ENCODE peak calls at places on chromosomes 6 and 20, in five cellular contexts. K is endothelial cell of umbilical vein, B is ascending aorta, M is cardiac muscle cell, L is heart left ventricle. N is an unnamed sample. For H3K4me1, the result is how much of the 10 kb centered on the place peaks cover.

GRCh38 chr20:8527998-8528397 is 395.9 kb downstream of the PLCB1 start:
- DNase-seq in M (peak), K (peak), L (no peak), B (no peak), N (no peak)

GRCh38 chr6:73519943-73520687 is 717 bp downstream of the EEF1A1 start:
- DNase-seq in B (peak), L (peak), M (peak), K (peak), N (peak)

GRCh38 chr6:160030103-160030502 is 61.2 kb downstream of the IGF2R start:
- DNase-seq in L (peak), M (peak), K (peak), B (no peak), N (peak)

GRCh38 chr6:42764883-42765653 is 16.8 kb upstream of the BICRAL start:
- DNase-seq in B (no peak), M (no peak), K (no peak), L (no peak), N (no peak)

GRCh38 chr20:50478162-50479036 is 31.8 kb upstream of the PTPN1 start:
- DNase-seq in B (peak), M (peak), L (peak), K (no peak), N (peak)

GRCh38 chr6:33116417-33116816 is 40.6 kb downstream of the HLA-DPB1 start:
- DNase-seq in B (no peak), K (no peak), M (no peak), L (no peak), N (no peak)

GRCh38 chr20:64053841-64054661 is 4.6 kb upstream of the SOX18 start:
- DNase-seq in B (no peak), L (peak), M (peak), K (peak), N (peak)

GRCh38 chr20:51628533-51629398 is 86.2 kb upstream of the NFATC2 start:
- DNase-seq in M (peak), L (no peak), B (no peak), K (peak), N (no peak)

GRCh38 chr6:41939848-41940758 is 1.5 kb downstream of the CCND3 start:
- DNase-seq in M (peak), L (no peak), B (no peak), K (no peak), N (no peak)

GRCh38 chr6:147961473-147962141 is 381.0 kb upstream of the SASH1 start:
- DNase-seq in M (no peak), L (no peak), K (no peak), B (no peak), N (no peak)

GRCh38 chr6:38058022-38058421 is 238.5 kb downstream of the ZFAND3 start:
- DNase-seq in B (no peak), L (no peak), M (no peak), K (no peak), N (peak)

GRCh38 chr20:53829086-53829703 is 235.6 kb upstream of the ZNF217 start:
- DNase-seq in K (peak), M (peak), L (no peak), B (no peak), N (no peak)

GRCh38 chr20:57484772-57485171 is 40.2 kb downstream of the CTCFL start:
- DNase-seq in B (no peak), L (no peak), K (no peak), M (no peak), N (peak)

GRCh38 chr20:63864545-63864977 is 509 bp upstream of the TPD52L2 start:
- DNase-seq in M (no peak), K (no peak), L (no peak), B (no peak), N (peak)

GRCh38 chr20:35291654-35292503 is at the start of gene FAM83C:
- DNase-seq in K (no peak), B (no peak), L (no peak), M (no peak), N (no peak)

GRCh38 chr20:13261460-13262301 is 40.6 kb downstream of the ISM1 start:
- DNase-seq in K (peak), M (peak), L (peak), B (no peak), N (no peak)

GRCh38 chr6:47822856-47823554 is 41.2 kb downstream of the OPN5 start:
- DNase-seq in M (no peak), L (no peak), B (no peak), K (no peak), N (no peak)

GRCh38 chr6:149033454-149034241 is 283.9 kb upstream of the TAB2 start:
- DNase-seq in B (no peak), M (no peak), K (no peak), L (no peak), N (no peak)

GRCh38 chr20:40741507-40742106 is 52.6 kb upstream of the MAFB start:
- DNase-seq in M (peak), L (peak), B (no peak), K (peak), N (peak)

GRCh38 chr6:13764996-13765395 is 49.4 kb downstream of the MCUR1 start:
- DNase-seq in K (no peak), M (no peak), B (no peak), L (no peak), N (no peak)

GRCh38 chr20:35950093-35950492 is 4.2 kb downstream of the SCAND1 start:
- DNase-seq in M (no peak), B (no peak), K (no peak), L (no peak), N (no peak)

GRCh38 chr6:165718486-165718885 is 55.4 kb upstream of the PDE10A start:
- DNase-seq in B (no peak), M (peak), L (no peak), K (peak), N (no peak)

GRCh38 chr6:140300331-140300730 is 925.9 kb upstream of the CITED2 start:
- DNase-seq in L (no peak), K (no peak), B (no peak), M (no peak), N (no peak)

DNA sequence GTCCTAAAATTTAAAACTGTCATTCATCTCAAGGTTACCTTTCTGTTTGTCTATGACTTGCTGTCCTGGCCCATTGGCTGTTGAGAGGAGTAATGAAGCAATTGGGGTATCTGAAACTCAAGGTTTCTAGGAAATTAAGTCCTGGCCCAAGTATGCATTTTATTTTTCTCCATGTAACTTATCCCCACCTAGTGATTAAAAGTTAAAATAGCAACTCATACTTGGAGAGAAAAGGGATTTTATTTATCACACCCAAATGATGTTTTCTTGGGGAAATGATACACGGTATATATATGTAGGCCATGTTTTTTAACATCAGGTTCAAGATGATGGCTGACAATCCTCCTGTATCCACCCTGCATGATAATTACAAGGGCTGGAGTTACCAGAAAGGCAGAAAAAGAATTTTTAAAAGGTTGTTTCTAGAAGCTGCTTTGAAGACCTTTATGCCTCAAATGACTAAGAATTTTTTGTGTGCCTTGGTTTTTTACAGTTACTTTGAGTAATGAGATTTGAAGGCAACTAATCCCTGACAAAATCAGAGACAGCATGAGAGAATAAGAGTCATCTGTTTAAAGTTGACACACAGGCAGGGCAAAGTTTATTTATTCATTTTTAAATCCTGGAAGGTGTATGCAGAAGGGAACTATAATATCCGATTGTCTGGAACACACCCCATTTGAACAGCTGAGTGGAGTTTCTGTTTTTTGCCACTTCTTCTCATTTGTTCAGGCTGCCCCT is 28.9 kb upstream of the C6orf58 start:
- DNase-seq in K (no peak), L (no peak), B (no peak), M (peak), N (no peak)
- TF ChIP-seq CTCF in K (no peak), L (no peak), B (no peak), M (peak), N (peak)

GRCh38 chr6:15653581-15653980 is 9.2 kb downstream of the DTNBP1 start:
- DNase-seq in K (no peak), M (no peak), B (no peak), L (no peak), N (no peak)

GRCh38 chr6:15657290-15657689 is 5.5 kb downstream of the DTNBP1 start:
- DNase-seq in B (no peak), M (no peak), L (no peak), K (no peak), N (no peak)

GRCh38 chr6:15654250-15654649 is 8.6 kb downstream of the DTNBP1 start:
- DNase-seq in L (no peak), M (no peak), K (no peak), B (no peak), N (no peak)

GRCh38 chr6:15658345-15658744 is 4.5 kb downstream of the DTNBP1 start:
- DNase-seq in L (no peak), M (no peak), K (no peak), B (no peak), N (no peak)

DNA sequence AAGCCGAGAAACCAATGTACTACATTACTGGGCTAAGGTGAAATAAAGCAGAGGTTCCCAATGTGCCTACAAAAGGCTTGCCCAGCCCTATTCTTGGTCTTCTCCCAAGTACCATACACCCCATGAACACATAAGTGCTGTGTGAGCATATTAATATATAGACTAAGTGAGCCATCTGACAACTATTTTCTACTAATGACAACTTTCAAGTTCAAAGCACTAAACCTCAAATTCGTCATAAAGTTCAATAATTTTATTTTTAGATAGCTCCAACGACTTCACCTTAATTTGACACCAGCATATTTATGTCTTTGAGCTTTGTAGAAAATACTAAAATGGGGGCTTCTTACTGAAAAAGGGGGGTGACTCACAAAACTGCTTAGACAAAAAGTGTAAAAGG is 6.7 kb downstream of the DTNBP1 start:
- DNase-seq in B (no peak), K (no peak), L (no peak), M (no peak), N (no peak)
- H3K4me1 ChIP-seq in B (under half), K (under half), L (under half), M (under half), N (under half)

GRCh38 chr6:112087136-112087908 is at the start of the genes FAM229B and TUBE1:
- DNase-seq in K (peak), M (peak), B (peak), L (peak), N (peak)
- H3K27ac ChIP-seq in K (peak), M (peak), B (peak), L (peak), N (peak)

GRCh38 chr6:158498362-158498761 is 61.5 kb upstream of the TMEM181 start:
- DNase-seq in M (no peak), L (no peak), B (no peak), K (no peak), N (no peak)

GRCh38 chr6:158500016-158500735 is 59.7 kb upstream of the TMEM181 start:
- DNase-seq in L (no peak), K (no peak), M (no peak), B (no peak), N (no peak)

GRCh38 chr6:158499601-158500000 is 60.3 kb upstream of the TMEM181 start:
- DNase-seq in L (no peak), B (no peak), K (no peak), M (no peak), N (no peak)

GRCh38 chr6:158497620-158498019 is 62.3 kb upstream of the TMEM181 start:
- DNase-seq in B (no peak), L (no peak), M (no peak), K (no peak), N (no peak)

GRCh38 chr6:158496700-158497099 is 63.2 kb upstream of the TMEM181 start:
- DNase-seq in B (no peak), M (no peak), K (no peak), L (no peak), N (no peak)
- TF ChIP-seq CTCF in B (no peak), M (no peak), K (no peak), L (no peak), N (peak)

DNA sequence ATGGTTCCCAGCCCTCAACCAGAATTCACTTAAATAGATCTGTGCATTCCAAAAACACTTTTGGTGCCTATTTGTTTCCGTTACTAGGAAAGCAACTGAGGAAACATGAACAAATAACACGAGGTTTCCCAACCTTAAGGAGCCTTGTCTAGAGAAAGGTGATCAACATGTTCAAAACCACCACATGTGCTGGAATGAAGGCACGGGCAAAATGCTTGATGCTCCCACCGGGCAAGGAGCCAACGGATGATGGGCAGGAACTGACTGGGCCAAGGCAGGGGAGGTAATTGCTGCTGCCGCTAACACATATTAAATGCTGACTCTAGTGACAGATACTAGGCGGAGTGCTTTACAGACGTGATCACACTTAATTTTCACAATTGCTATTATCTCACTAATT is 2.5 kb downstream of the MYLK4 start:
- DNase-seq in M (no peak), B (no peak), L (no peak), K (no peak), N (no peak)
- H3K4me1 ChIP-seq in M (under half), B (under half), L (under half), K (under half), N (under half)

GRCh38 chr6:25889877-25890853 is 16.1 kb upstream of the SLC17A3 start:
- DNase-seq in L (no peak), M (peak), K (peak), B (no peak), N (no peak)

GRCh38 chr6:25895773-25896172 is 21.7 kb upstream of the SLC17A3 start:
- DNase-seq in L (no peak), B (no peak), K (no peak), M (no peak), N (no peak)

GRCh38 chr6:25893778-25894177 is 19.7 kb upstream of the SLC17A3 start:
- DNase-seq in M (no peak), B (no peak), L (no peak), K (no peak), N (no peak)

GRCh38 chr6:25896252-25896651 is 22.2 kb upstream of the SLC17A3 start:
- DNase-seq in B (no peak), L (no peak), K (no peak), M (no peak), N (no peak)

DNA sequence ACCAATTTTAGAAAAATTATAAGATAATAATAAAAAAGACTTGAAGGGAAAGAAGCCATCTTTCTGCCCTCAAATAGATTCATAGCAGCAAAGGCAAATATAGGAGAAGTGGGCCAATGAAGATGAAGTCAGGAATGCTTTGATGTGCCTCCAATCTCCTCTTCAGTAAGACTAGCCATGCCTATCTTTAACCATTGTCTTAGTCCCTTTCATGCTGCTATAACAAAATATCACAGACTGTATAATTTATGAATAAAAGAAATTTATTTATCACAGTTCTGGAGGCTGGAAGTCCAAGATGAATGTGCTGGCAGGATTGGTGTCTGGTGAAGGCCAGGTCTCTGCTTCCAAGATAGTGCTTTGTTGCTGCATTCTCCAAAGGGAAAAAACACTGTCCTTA is 18.8 kb upstream of the SLC17A3 start:
- DNase-seq in K (no peak), B (no peak), M (no peak), L (no peak), N (no peak)
- H3K27ac ChIP-seq in K (no peak), B (no peak), M (no peak), L (no peak), N (no peak)

DNA sequence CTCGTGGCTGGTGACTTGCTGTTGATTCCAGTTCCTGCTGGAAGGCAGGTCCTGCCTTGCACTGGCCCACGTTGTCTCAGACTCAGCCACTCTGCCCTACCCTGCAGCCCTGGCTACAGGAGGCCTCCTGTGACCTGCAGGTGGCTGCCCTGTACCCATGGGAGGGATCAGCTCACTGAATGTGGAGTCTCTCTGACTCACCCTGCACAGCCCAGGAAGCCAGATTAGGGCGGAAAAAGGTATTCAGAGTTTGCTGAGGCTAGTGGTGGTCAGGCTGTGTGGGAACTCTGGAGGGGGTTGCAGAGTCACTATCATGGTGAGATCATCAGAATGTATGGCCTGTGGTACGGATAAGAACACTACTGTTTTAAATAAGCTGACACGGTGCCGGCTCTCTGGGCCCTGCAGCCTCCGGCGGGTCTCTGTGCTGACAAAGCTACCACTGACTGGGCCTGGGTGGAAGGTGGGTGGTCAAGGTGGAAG is 24.7 kb upstream of the PYGB start:
- DNase-seq in K (peak), B (no peak), M (peak), L (no peak), N (peak)
- TF ChIP-seq CTCF in K (no peak), B (no peak), M (peak), L (no peak), N (peak)

GRCh38 chr20:22577515-22578220 is 6.7 kb downstream of the FOXA2 start:
- DNase-seq in B (no peak), M (no peak), L (no peak), K (no peak), N (no peak)

GRCh38 chr20:22575737-22576136 is 8.6 kb downstream of the FOXA2 start:
- DNase-seq in K (no peak), L (no peak), M (no peak), B (no peak), N (no peak)

GRCh38 chr20:22576273-22576672 is 8.1 kb downstream of the FOXA2 start:
- DNase-seq in B (no peak), L (no peak), K (no peak), M (no peak), N (no peak)

GRCh38 chr20:22578221-22579118 is 5.9 kb downstream of the FOXA2 start:
- DNase-seq in K (no peak), B (no peak), L (no peak), M (no peak), N (no peak)

GRCh38 chr20:22576733-22577514 is 7.4 kb downstream of the FOXA2 start:
- DNase-seq in M (no peak), L (no peak), K (no peak), B (no peak), N (no peak)
- H3K4me1 ChIP-seq in M (under half), L (under half), K (under half), B (under half), N (under half)